ENCODE peak calls at places on chromosomes 3 and 15, in six cellular contexts. O is ovary; J is activated gamma-delta T cell treated with anti-CD3 and anti-CD28 coated beads, Interleukin-2, amount 50 U/mL, for 16 hours; E is posterior cingulate gyrus; H is progenitor cell of endocrine pancreas; K is ELR. S is an unnamed sample.

GRCh38 chr15:59798605-59798917 is 109.4 kb upstream of the BNIP2 start:
- DNase-seq in O (no peak), J (no peak), E (no peak), H (no peak), K (no peak), S (no peak)

GRCh38 chr3:13137808-13138565 is 64.8 kb upstream of the IQSEC1 start:
- DNase-seq in O (no peak), J (no peak), E (no peak), H (no peak), K (no peak), S (no peak)

GRCh38 chr15:65818927-65819562 is 27.0 kb upstream of the DENND4A start:
- DNase-seq in O (no peak), J (no peak), E (no peak), H (no peak), K (peak; percentile 22), S (no peak)

GRCh38 chr3:134613006-134613520 is 37.8 kb downstream of the KY start:
- DNase-seq in O (no peak), J (no peak), E (no peak), H (no peak), K (no peak), S (no peak)

GRCh38 chr3:185280572-185281365 is 26.9 kb upstream of the EHHADH start:
- DNase-seq in O (no peak), J (no peak), E (no peak), H (no peak), K (peak; percentile 78), S (peak; percentile 13)

GRCh38 chr15:61116830-61117229 is 112.3 kb downstream of the RORA start:
- DNase-seq in O (no peak), J (no peak), E (no peak), H (no peak), K (no peak), S (no peak)

GRCh38 chr3:130649061-130649654 is 97.5 kb downstream of the PIK3R4 start:
- DNase-seq in O (no peak), J (no peak), E (peak; percentile 7), H (no peak), K (no peak), S (no peak)

GRCh38 chr3:5520237-5520636 is 332.7 kb downstream of the EDEM1 start:
- DNase-seq in O (no peak), J (no peak), E (no peak), H (no peak), K (no peak), S (no peak)

GRCh38 chr15:66931768-66932633 is 133.4 kb upstream of the SMAD3 start:
- DNase-seq in O (no peak), J (no peak), E (no peak), H (no peak), K (peak; percentile 79), S (no peak)

GRCh38 chr3:185733980-185734724 is 90.7 kb downstream of the IGF2BP2 start:
- DNase-seq in O (peak; percentile 14), J (no peak), E (no peak), H (peak; percentile 32), K (peak; percentile 93), S (peak; percentile 76)

GRCh38 chr3:170162630-170163029 is 18.9 kb downstream of the PHC3 start:
- DNase-seq in O (no peak), J (no peak), E (no peak), H (no peak), K (peak; percentile 10), S (no peak)

GRCh38 chr15:100951965-100952364 is 32.8 kb downstream of the LRRK1 start:
- DNase-seq in O (no peak), J (no peak), E (no peak), H (no peak), K (no peak), S (no peak)

GRCh38 chr3:177538064-177538742 is 340.9 kb upstream of the TBL1XR1 start:
- DNase-seq in O (peak; percentile 48), J (no peak), E (peak; percentile 26), H (no peak), K (no peak), S (no peak)

GRCh38 chr3:154182975-154183374 is 61.8 kb downstream of the ARHGEF26 start:
- DNase-seq in O (no peak), J (no peak), E (no peak), H (no peak), K (no peak), S (no peak)

GRCh38 chr3:177468331-177468730 is 271.0 kb upstream of the TBL1XR1 start:
- DNase-seq in O (no peak), J (no peak), E (no peak), H (no peak), K (peak; percentile 47), S (no peak)

GRCh38 chr3:141914311-141914710 is 37.9 kb downstream of the ATP1B3 start:
- DNase-seq in O (no peak), J (no peak), E (no peak), H (no peak), K (no peak), S (no peak)

GRCh38 chr3:194851254-194851653 is 165.6 kb downstream of the FAM43A start:
- DNase-seq in O (no peak), J (no peak), E (no peak), H (no peak), K (no peak), S (no peak)

GRCh38 chr3:62559831-62560445 is 186.6 kb upstream of the FEZF2 start:
- DNase-seq in O (no peak), J (no peak), E (no peak), H (no peak), K (peak; percentile 48), S (peak; percentile 50)